ENCODE peak calls at places on chromosome 19, in five cellular contexts. E is uterus, R is body of pancreas, L is H1, O is lower leg skin. Q is an unnamed sample.

GRCh38 chr19:3423183-3423829 is 56.9 kb downstream of the NFIC start:
- DNase-seq in E (no peak), R (no peak), L (no peak), O (no peak), Q (peak; percentile 56)

GRCh38 chr19:48556163-48556562 is 4.2 kb downstream of the SULT2B1 start:
- DNase-seq in E (no peak), R (no peak), L (no peak), O (no peak), Q (no peak)

GRCh38 chr19:48539503-48540096 is 12.4 kb upstream of the SULT2B1 start:
- DNase-seq in E (no peak), R (no peak), L (no peak), O (no peak), Q (no peak)

GRCh38 chr19:21117041-21117907 is 24.6 kb upstream of the ZNF431 start:
- DNase-seq in E (no peak), R (no peak), L (no peak), O (no peak), Q (no peak)

GRCh38 chr19:52942371-52943133 is 19.3 kb upstream of the ZNF888 start:
- DNase-seq in E (peak; percentile 98), R (peak; percentile 97), L (peak; percentile 98), O (peak; percentile 94), Q (peak; percentile 94)

GRCh38 chr19:3645726-3646125 is 19.1 kb upstream of the CACTIN start:
- DNase-seq in E (no peak), R (no peak), L (no peak), O (no peak), Q (no peak)

GRCh38 chr19:33000510-33000909 is 28.5 kb downstream of the FAAP24 start:
- DNase-seq in E (no peak), R (no peak), L (no peak), O (no peak), Q (no peak)

GRCh38 chr19:48417436-48417835 is 24.0 kb downstream of the GRIN2D start:
- DNase-seq in E (no peak), R (no peak), L (no peak), O (no peak), Q (no peak)

GRCh38 chr19:3745363-3746045 is 16.0 kb downstream of the APBA3 start:
- DNase-seq in E (no peak), R (no peak), L (no peak), O (no peak), Q (no peak)

GRCh38 chr19:53785196-53785889 is 38.8 kb downstream of the NLRP12 start:
- DNase-seq in E (no peak), R (no peak), L (no peak), O (no peak), Q (no peak)

GRCh38 chr19:33580026-33580644 is 41.6 kb upstream of the CHST8 start:
- DNase-seq in E (no peak), R (peak; percentile 13), L (no peak), O (no peak), Q (no peak)

GRCh38 chr19:38792250-38793111 is 3.5 kb downstream of the LGALS7B start:
- DNase-seq in E (no peak), R (no peak), L (peak; percentile 70), O (no peak), Q (no peak)

GRCh38 chr19:10964903-10965302 is 4.1 kb downstream of the SMARCA4 start:
- DNase-seq in E (no peak), R (no peak), L (no peak), O (no peak), Q (no peak)

GRCh38 chr19:48006762-48007161 is 12.3 kb downstream of the ELSPBP1 start:
- DNase-seq in E (no peak), R (no peak), L (peak; percentile 61), O (no peak), Q (peak; percentile 39)

GRCh38 chr19:44741258-44741731 is 7.2 kb upstream of the BCL3 start:
- DNase-seq in E (no peak), R (peak; percentile 42), L (no peak), O (peak; percentile 59), Q (no peak)

GRCh38 chr19:44738603-44739585 is 9.6 kb upstream of the BCL3 start:
- DNase-seq in E (no peak), R (peak; percentile 58), L (no peak), O (no peak), Q (no peak)

GRCh38 chr19:44740351-44740824 is 8.1 kb upstream of the BCL3 start:
- DNase-seq in E (no peak), R (no peak), L (no peak), O (no peak), Q (no peak)

GRCh38 chr19:44745386-44745831 is 3.1 kb upstream of the BCL3 start:
- DNase-seq in E (peak; percentile 85), R (no peak), L (no peak), O (peak; percentile 80), Q (peak; percentile 82)

DNA sequence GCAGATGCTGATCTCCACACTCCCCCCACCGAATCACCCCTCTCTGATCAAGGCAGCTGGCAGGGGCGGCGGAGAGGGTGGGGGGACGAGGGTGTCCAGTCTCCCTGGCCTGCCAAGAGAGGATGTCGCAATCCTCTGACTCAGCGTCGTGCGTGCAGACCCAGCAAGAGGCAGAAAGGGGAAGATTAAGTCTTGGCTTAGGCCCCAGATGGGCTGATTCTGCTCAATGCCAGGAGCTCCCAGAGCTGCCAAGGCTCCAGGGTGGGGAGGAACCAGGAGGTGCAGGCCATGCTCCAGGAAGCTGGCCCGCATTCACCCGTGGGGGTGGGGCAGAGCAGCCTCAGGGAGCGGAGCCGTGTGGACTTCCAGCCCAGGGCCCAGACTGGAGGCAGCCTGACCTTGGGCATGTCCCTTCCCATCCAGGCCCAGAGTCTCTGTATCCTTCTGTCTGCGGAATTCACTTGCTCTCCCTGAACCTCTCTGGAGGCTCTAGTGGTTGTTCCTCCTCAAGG is 6.6 kb upstream of the BCL3 start:
- DNase-seq in E (peak; percentile 99), R (peak; percentile 98), L (no peak), O (peak; percentile 98), Q (peak; percentile 97)
- TF ChIP-seq POLR2A in E (no peak), R (peak; percentile 64), L (no peak), O (no peak), Q (no peak)

DNA sequence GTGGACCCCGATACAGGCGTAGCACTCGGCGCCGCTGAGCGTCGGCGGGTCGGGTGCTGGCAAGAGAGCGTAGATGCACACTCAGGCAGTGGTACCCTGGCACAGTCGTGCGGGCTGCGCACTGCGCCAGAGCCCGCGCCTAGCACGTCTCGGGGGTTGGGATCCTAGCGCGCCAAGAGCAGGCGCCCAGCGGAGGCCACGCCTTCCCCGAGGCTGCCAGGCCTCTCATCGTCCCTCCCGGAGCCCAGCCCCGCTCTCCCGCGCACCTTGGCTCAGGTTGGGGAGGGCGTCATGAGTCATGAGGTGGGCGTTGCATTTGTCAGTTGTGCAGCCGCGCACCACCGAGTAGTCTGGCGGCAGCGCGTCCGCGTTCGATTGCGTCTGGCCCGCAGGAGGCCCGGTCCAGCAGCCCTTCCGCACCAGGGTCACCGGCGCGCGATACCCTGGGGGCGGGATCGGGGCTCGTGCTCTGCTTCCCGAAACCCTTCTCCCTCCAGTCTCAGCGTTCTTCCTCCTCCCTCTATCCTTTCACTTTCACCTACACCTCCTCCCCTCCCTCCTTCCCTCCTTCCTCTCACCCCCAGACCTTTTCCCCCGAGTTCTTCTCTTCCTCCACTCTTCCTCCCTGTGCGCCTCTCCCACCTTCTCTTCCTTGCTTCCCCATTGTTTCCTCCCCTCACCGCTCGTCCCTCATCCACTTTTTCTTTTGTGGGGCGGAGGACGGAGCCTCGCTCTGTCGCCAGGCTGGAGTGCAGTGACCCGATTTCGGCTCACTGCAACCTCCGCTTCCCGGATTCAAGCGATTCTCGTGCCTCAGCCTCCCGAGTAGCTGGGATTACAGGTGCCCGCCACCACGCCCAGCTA is 3.5 kb downstream of the LYPD5 start:
- DNase-seq in E (no peak), R (peak; percentile 41), L (peak; percentile 79), O (peak; percentile 53), Q (no peak)
- TF ChIP-seq POLR2A in E (no peak), R (peak; percentile 31), L (peak; percentile 37), O (no peak), Q (no peak)

GRCh38 chr19:16588089-16588823 is 16.0 kb upstream of the SLC35E1 start:
- DNase-seq in E (peak; percentile 33), R (peak; percentile 40), L (no peak), O (no peak), Q (peak; percentile 64)
- TF ChIP-seq POLR2A in E (no peak), R (no peak), L (no peak), O (no peak), Q (no peak)

DNA sequence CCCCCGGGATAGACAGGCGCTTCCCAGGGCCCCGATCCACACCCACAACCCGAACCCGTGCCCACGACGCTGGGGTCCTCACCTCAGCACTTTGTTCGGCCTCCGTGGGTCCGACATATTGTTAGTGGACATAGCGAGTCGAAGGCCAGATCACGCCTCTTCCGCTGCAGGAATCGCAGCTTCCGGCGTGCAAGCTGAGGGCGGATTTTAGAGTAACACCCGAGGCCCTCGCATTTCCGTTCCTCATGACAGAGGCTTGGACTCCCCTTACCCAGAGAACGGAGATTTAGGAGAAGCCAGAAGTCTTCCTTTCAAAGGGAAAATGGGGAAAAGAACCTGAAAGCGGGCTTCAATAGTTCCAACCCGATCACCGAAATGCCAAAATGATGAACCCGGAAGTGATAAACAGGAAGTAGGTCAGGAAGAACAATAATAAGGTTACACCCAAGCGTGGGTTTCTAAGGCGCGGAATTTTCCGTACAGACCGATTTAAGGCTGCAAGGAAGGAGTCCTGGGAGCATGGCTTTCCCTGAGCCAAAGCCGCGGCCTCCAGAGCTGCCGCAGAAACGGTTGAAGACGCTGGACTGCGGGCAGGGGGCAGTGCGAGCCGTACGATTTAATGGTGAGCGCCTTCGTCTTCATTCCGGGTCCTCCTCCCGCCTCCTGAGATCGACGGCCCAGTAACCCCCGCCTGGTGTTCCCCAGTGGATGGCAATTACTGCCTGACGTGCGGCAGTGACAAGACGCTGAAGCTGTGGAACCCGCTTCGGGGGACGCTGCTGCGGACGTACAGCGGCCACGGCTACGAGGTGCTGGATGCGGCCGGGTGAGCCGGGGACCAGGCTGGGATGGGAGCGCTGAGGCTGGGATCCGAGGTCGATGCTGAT is 2.9 kb downstream of the WDR83 start:
- DNase-seq in E (peak; percentile 78), R (peak; percentile 81), L (peak; percentile 81), O (peak; percentile 74), Q (peak; percentile 89)
- TF ChIP-seq POLR2A in E (no peak), R (peak; percentile 58), L (peak; percentile 54), O (no peak), Q (no peak)